ENCODE peak calls at places on chromosome 16, in eight cellular contexts. One of them, this sample, is unnamed.

GRCh38 chr16:78684040-78684611 is 584.7 kb downstream of the WWOX start:
- DNase-seq in dermis blood vessel endothelial cell: no peak
- DNase-seq in HFFc6: peak; percentile 39
- DNase-seq in stimulated activated CD4-positive, alpha-beta T cell treated with anti-CD3 and anti-CD28 coated beads, Interleukin-1b, Interleukin-23, amount 100 ng/mL, for 1 hour: no peak
- DNase-seq in activated CD4-positive, CD25-positive, alpha-beta regulatory T cell treated with anti-CD3 and anti-CD28 coated beads, Interleukin-2, amount 50 U/mL, for 16 hours: no peak
- DNase-seq in T-helper 1 cell: no peak
- DNase-seq in RCC 7860: peak; percentile 33
- DNase-seq in NCI-H2081: no peak
- DNase-seq in this sample: no peak

GRCh38 chr16:2855536-2855935 is 2.4 kb downstream of the PRSS22 start:
- DNase-seq in RCC 7860: no peak
- DNase-seq in NCI-H2081: no peak
- DNase-seq in dermis blood vessel endothelial cell: no peak
- DNase-seq in T-helper 1 cell: no peak
- DNase-seq in stimulated activated CD4-positive, alpha-beta T cell treated with anti-CD3 and anti-CD28 coated beads, Interleukin-1b, Interleukin-23, amount 100 ng/mL, for 1 hour: no peak
- DNase-seq in HFFc6: no peak
- DNase-seq in activated CD4-positive, CD25-positive, alpha-beta regulatory T cell treated with anti-CD3 and anti-CD28 coated beads, Interleukin-2, amount 50 U/mL, for 16 hours: no peak
- DNase-seq in this sample: no peak

GRCh38 chr16:73615256-73615655 is 567.3 kb upstream of the ZFHX3 start:
- DNase-seq in RCC 7860: no peak
- DNase-seq in stimulated activated CD4-positive, alpha-beta T cell treated with anti-CD3 and anti-CD28 coated beads, Interleukin-1b, Interleukin-23, amount 100 ng/mL, for 1 hour: no peak
- DNase-seq in T-helper 1 cell: no peak
- DNase-seq in dermis blood vessel endothelial cell: no peak
- DNase-seq in HFFc6: no peak
- DNase-seq in activated CD4-positive, CD25-positive, alpha-beta regulatory T cell treated with anti-CD3 and anti-CD28 coated beads, Interleukin-2, amount 50 U/mL, for 16 hours: no peak
- DNase-seq in NCI-H2081: no peak
- DNase-seq in this sample: no peak

GRCh38 chr16:46482895-46483294 is 138.3 kb downstream of the SHCBP1 start:
- DNase-seq in NCI-H2081: no peak
- DNase-seq in activated CD4-positive, CD25-positive, alpha-beta regulatory T cell treated with anti-CD3 and anti-CD28 coated beads, Interleukin-2, amount 50 U/mL, for 16 hours: no peak
- DNase-seq in dermis blood vessel endothelial cell: no peak
- DNase-seq in stimulated activated CD4-positive, alpha-beta T cell treated with anti-CD3 and anti-CD28 coated beads, Interleukin-1b, Interleukin-23, amount 100 ng/mL, for 1 hour: no peak
- DNase-seq in RCC 7860: no peak
- DNase-seq in HFFc6: no peak
- DNase-seq in T-helper 1 cell: no peak
- DNase-seq in this sample: no peak

GRCh38 chr16:19210968-19211367 is 42.9 kb downstream of the SYT17 start:
- DNase-seq in T-helper 1 cell: no peak
- DNase-seq in HFFc6: no peak
- DNase-seq in NCI-H2081: no peak
- DNase-seq in stimulated activated CD4-positive, alpha-beta T cell treated with anti-CD3 and anti-CD28 coated beads, Interleukin-1b, Interleukin-23, amount 100 ng/mL, for 1 hour: no peak
- DNase-seq in dermis blood vessel endothelial cell: no peak
- DNase-seq in RCC 7860: no peak
- DNase-seq in activated CD4-positive, CD25-positive, alpha-beta regulatory T cell treated with anti-CD3 and anti-CD28 coated beads, Interleukin-2, amount 50 U/mL, for 16 hours: no peak
- DNase-seq in this sample: no peak

GRCh38 chr16:46689492-46690280 is at the start of gene ORC6:
- DNase-seq in activated CD4-positive, CD25-positive, alpha-beta regulatory T cell treated with anti-CD3 and anti-CD28 coated beads, Interleukin-2, amount 50 U/mL, for 16 hours: peak; percentile 96
- DNase-seq in NCI-H2081: peak; percentile 93
- DNase-seq in stimulated activated CD4-positive, alpha-beta T cell treated with anti-CD3 and anti-CD28 coated beads, Interleukin-1b, Interleukin-23, amount 100 ng/mL, for 1 hour: peak; percentile 95
- DNase-seq in RCC 7860: peak; percentile 88
- DNase-seq in T-helper 1 cell: peak; percentile 93
- DNase-seq in HFFc6: peak; percentile 96
- DNase-seq in dermis blood vessel endothelial cell: peak; percentile 97
- DNase-seq in this sample: peak; percentile 37

GRCh38 chr16:73601911-73602310 is 554.0 kb upstream of the ZFHX3 start:
- DNase-seq in RCC 7860: no peak
- DNase-seq in HFFc6: no peak
- DNase-seq in T-helper 1 cell: no peak
- DNase-seq in activated CD4-positive, CD25-positive, alpha-beta regulatory T cell treated with anti-CD3 and anti-CD28 coated beads, Interleukin-2, amount 50 U/mL, for 16 hours: no peak
- DNase-seq in dermis blood vessel endothelial cell: no peak
- DNase-seq in NCI-H2081: no peak
- DNase-seq in stimulated activated CD4-positive, alpha-beta T cell treated with anti-CD3 and anti-CD28 coated beads, Interleukin-1b, Interleukin-23, amount 100 ng/mL, for 1 hour: no peak
- DNase-seq in this sample: no peak

GRCh38 chr16:30561212-30561816 is 3.1 kb upstream of the ZNF764 start:
- DNase-seq in HFFc6: no peak
- DNase-seq in RCC 7860: no peak
- DNase-seq in activated CD4-positive, CD25-positive, alpha-beta regulatory T cell treated with anti-CD3 and anti-CD28 coated beads, Interleukin-2, amount 50 U/mL, for 16 hours: no peak
- DNase-seq in dermis blood vessel endothelial cell: peak; percentile 53
- DNase-seq in T-helper 1 cell: no peak
- DNase-seq in stimulated activated CD4-positive, alpha-beta T cell treated with anti-CD3 and anti-CD28 coated beads, Interleukin-1b, Interleukin-23, amount 100 ng/mL, for 1 hour: no peak
- DNase-seq in NCI-H2081: no peak
- DNase-seq in this sample: no peak

GRCh38 chr16:72247821-72248253 is 75.9 kb upstream of the PMFBP1 start:
- DNase-seq in HFFc6: peak; percentile 8
- DNase-seq in stimulated activated CD4-positive, alpha-beta T cell treated with anti-CD3 and anti-CD28 coated beads, Interleukin-1b, Interleukin-23, amount 100 ng/mL, for 1 hour: no peak
- DNase-seq in T-helper 1 cell: no peak
- DNase-seq in activated CD4-positive, CD25-positive, alpha-beta regulatory T cell treated with anti-CD3 and anti-CD28 coated beads, Interleukin-2, amount 50 U/mL, for 16 hours: no peak
- DNase-seq in NCI-H2081: no peak
- DNase-seq in dermis blood vessel endothelial cell: peak; percentile 70
- DNase-seq in RCC 7860: no peak
- DNase-seq in this sample: no peak

GRCh38 chr16:85451646-85452363 is 161.3 kb upstream of the GSE1 start:
- DNase-seq in NCI-H2081: peak; percentile 75
- DNase-seq in dermis blood vessel endothelial cell: no peak
- DNase-seq in activated CD4-positive, CD25-positive, alpha-beta regulatory T cell treated with anti-CD3 and anti-CD28 coated beads, Interleukin-2, amount 50 U/mL, for 16 hours: no peak
- DNase-seq in stimulated activated CD4-positive, alpha-beta T cell treated with anti-CD3 and anti-CD28 coated beads, Interleukin-1b, Interleukin-23, amount 100 ng/mL, for 1 hour: no peak
- DNase-seq in T-helper 1 cell: no peak
- DNase-seq in RCC 7860: no peak
- DNase-seq in HFFc6: no peak
- DNase-seq in this sample: no peak

GRCh38 chr16:61323456-61323855 is 712.8 kb downstream of the CDH8 start:
- DNase-seq in HFFc6: no peak
- DNase-seq in RCC 7860: no peak
- DNase-seq in T-helper 1 cell: no peak
- DNase-seq in dermis blood vessel endothelial cell: no peak
- DNase-seq in stimulated activated CD4-positive, alpha-beta T cell treated with anti-CD3 and anti-CD28 coated beads, Interleukin-1b, Interleukin-23, amount 100 ng/mL, for 1 hour: no peak
- DNase-seq in NCI-H2081: no peak
- DNase-seq in activated CD4-positive, CD25-positive, alpha-beta regulatory T cell treated with anti-CD3 and anti-CD28 coated beads, Interleukin-2, amount 50 U/mL, for 16 hours: no peak
- DNase-seq in this sample: no peak

GRCh38 chr16:57265850-57266530 is 18.5 kb downstream of the PLLP start:
- DNase-seq in HFFc6: no peak
- DNase-seq in T-helper 1 cell: no peak
- DNase-seq in dermis blood vessel endothelial cell: peak; percentile 83
- DNase-seq in RCC 7860: peak; percentile 79
- DNase-seq in stimulated activated CD4-positive, alpha-beta T cell treated with anti-CD3 and anti-CD28 coated beads, Interleukin-1b, Interleukin-23, amount 100 ng/mL, for 1 hour: no peak
- DNase-seq in NCI-H2081: no peak
- DNase-seq in activated CD4-positive, CD25-positive, alpha-beta regulatory T cell treated with anti-CD3 and anti-CD28 coated beads, Interleukin-2, amount 50 U/mL, for 16 hours: no peak
- DNase-seq in this sample: no peak

GRCh38 chr16:53967172-53967571 is 263.2 kb downstream of the FTO start:
- DNase-seq in dermis blood vessel endothelial cell: no peak
- DNase-seq in activated CD4-positive, CD25-positive, alpha-beta regulatory T cell treated with anti-CD3 and anti-CD28 coated beads, Interleukin-2, amount 50 U/mL, for 16 hours: no peak
- DNase-seq in T-helper 1 cell: no peak
- DNase-seq in stimulated activated CD4-positive, alpha-beta T cell treated with anti-CD3 and anti-CD28 coated beads, Interleukin-1b, Interleukin-23, amount 100 ng/mL, for 1 hour: no peak
- DNase-seq in RCC 7860: no peak
- DNase-seq in HFFc6: no peak
- DNase-seq in NCI-H2081: no peak
- DNase-seq in this sample: no peak

GRCh38 chr16:79997257-79997656 is 396.7 kb upstream of the MAF start:
- DNase-seq in T-helper 1 cell: no peak
- DNase-seq in HFFc6: peak; percentile 17
- DNase-seq in RCC 7860: no peak
- DNase-seq in dermis blood vessel endothelial cell: peak; percentile 7
- DNase-seq in NCI-H2081: no peak
- DNase-seq in activated CD4-positive, CD25-positive, alpha-beta regulatory T cell treated with anti-CD3 and anti-CD28 coated beads, Interleukin-2, amount 50 U/mL, for 16 hours: no peak
- DNase-seq in stimulated activated CD4-positive, alpha-beta T cell treated with anti-CD3 and anti-CD28 coated beads, Interleukin-1b, Interleukin-23, amount 100 ng/mL, for 1 hour: no peak
- DNase-seq in this sample: no peak

GRCh38 chr16:3570420-3571062 is 6.7 kb downstream of the NLRC3 start:
- DNase-seq in RCC 7860: peak; percentile 58
- DNase-seq in NCI-H2081: no peak
- DNase-seq in activated CD4-positive, CD25-positive, alpha-beta regulatory T cell treated with anti-CD3 and anti-CD28 coated beads, Interleukin-2, amount 50 U/mL, for 16 hours: no peak
- DNase-seq in HFFc6: no peak
- DNase-seq in stimulated activated CD4-positive, alpha-beta T cell treated with anti-CD3 and anti-CD28 coated beads, Interleukin-1b, Interleukin-23, amount 100 ng/mL, for 1 hour: no peak
- DNase-seq in T-helper 1 cell: no peak
- DNase-seq in dermis blood vessel endothelial cell: no peak
- DNase-seq in this sample: no peak

GRCh38 chr16:55835578-55835977 is 2.7 kb upstream of the CES1 start:
- DNase-seq in NCI-H2081: no peak
- DNase-seq in stimulated activated CD4-positive, alpha-beta T cell treated with anti-CD3 and anti-CD28 coated beads, Interleukin-1b, Interleukin-23, amount 100 ng/mL, for 1 hour: no peak
- DNase-seq in T-helper 1 cell: no peak
- DNase-seq in activated CD4-positive, CD25-positive, alpha-beta regulatory T cell treated with anti-CD3 and anti-CD28 coated beads, Interleukin-2, amount 50 U/mL, for 16 hours: no peak
- DNase-seq in HFFc6: no peak
- DNase-seq in dermis blood vessel endothelial cell: no peak
- DNase-seq in RCC 7860: no peak
- DNase-seq in this sample: no peak

GRCh38 chr16:15057755-15058417 is 2.0 kb upstream of the NTAN1 start:
- DNase-seq in stimulated activated CD4-positive, alpha-beta T cell treated with anti-CD3 and anti-CD28 coated beads, Interleukin-1b, Interleukin-23, amount 100 ng/mL, for 1 hour: no peak
- DNase-seq in HFFc6: no peak
- DNase-seq in NCI-H2081: no peak
- DNase-seq in T-helper 1 cell: no peak
- DNase-seq in dermis blood vessel endothelial cell: no peak
- DNase-seq in activated CD4-positive, CD25-positive, alpha-beta regulatory T cell treated with anti-CD3 and anti-CD28 coated beads, Interleukin-2, amount 50 U/mL, for 16 hours: no peak
- DNase-seq in RCC 7860: no peak
- DNase-seq in this sample: no peak

GRCh38 chr16:15033309-15033707 is 22.6 kb downstream of the NTAN1 start:
- DNase-seq in dermis blood vessel endothelial cell: peak; percentile 50
- DNase-seq in HFFc6: no peak
- DNase-seq in RCC 7860: no peak
- DNase-seq in NCI-H2081: no peak
- DNase-seq in stimulated activated CD4-positive, alpha-beta T cell treated with anti-CD3 and anti-CD28 coated beads, Interleukin-1b, Interleukin-23, amount 100 ng/mL, for 1 hour: no peak
- DNase-seq in T-helper 1 cell: no peak
- DNase-seq in activated CD4-positive, CD25-positive, alpha-beta regulatory T cell treated with anti-CD3 and anti-CD28 coated beads, Interleukin-2, amount 50 U/mL, for 16 hours: no peak
- DNase-seq in this sample: no peak

GRCh38 chr16:10806698-10807097 is 11.9 kb downstream of the TVP23A start:
- DNase-seq in stimulated activated CD4-positive, alpha-beta T cell treated with anti-CD3 and anti-CD28 coated beads, Interleukin-1b, Interleukin-23, amount 100 ng/mL, for 1 hour: no peak
- DNase-seq in dermis blood vessel endothelial cell: no peak
- DNase-seq in NCI-H2081: no peak
- DNase-seq in RCC 7860: no peak
- DNase-seq in activated CD4-positive, CD25-positive, alpha-beta regulatory T cell treated with anti-CD3 and anti-CD28 coated beads, Interleukin-2, amount 50 U/mL, for 16 hours: no peak
- DNase-seq in HFFc6: no peak
- DNase-seq in T-helper 1 cell: no peak
- DNase-seq in this sample: no peak

GRCh38 chr16:89905511-89906140 is 13.0 kb upstream of the MC1R start:
- DNase-seq in dermis blood vessel endothelial cell: no peak
- DNase-seq in NCI-H2081: no peak
- DNase-seq in stimulated activated CD4-positive, alpha-beta T cell treated with anti-CD3 and anti-CD28 coated beads, Interleukin-1b, Interleukin-23, amount 100 ng/mL, for 1 hour: no peak
- DNase-seq in T-helper 1 cell: no peak
- DNase-seq in RCC 7860: no peak
- DNase-seq in activated CD4-positive, CD25-positive, alpha-beta regulatory T cell treated with anti-CD3 and anti-CD28 coated beads, Interleukin-2, amount 50 U/mL, for 16 hours: no peak
- DNase-seq in HFFc6: no peak
- DNase-seq in this sample: no peak

GRCh38 chr16:65779196-65779595 is 587.3 kb upstream of the CDH5 start:
- DNase-seq in HFFc6: no peak
- DNase-seq in T-helper 1 cell: no peak
- DNase-seq in NCI-H2081: no peak
- DNase-seq in RCC 7860: no peak
- DNase-seq in activated CD4-positive, CD25-positive, alpha-beta regulatory T cell treated with anti-CD3 and anti-CD28 coated beads, Interleukin-2, amount 50 U/mL, for 16 hours: no peak
- DNase-seq in dermis blood vessel endothelial cell: no peak
- DNase-seq in stimulated activated CD4-positive, alpha-beta T cell treated with anti-CD3 and anti-CD28 coated beads, Interleukin-1b, Interleukin-23, amount 100 ng/mL, for 1 hour: no peak
- DNase-seq in this sample: no peak

GRCh38 chr16:5017678-5017969 is 16.1 kb downstream of the NAGPA start:
- DNase-seq in activated CD4-positive, CD25-positive, alpha-beta regulatory T cell treated with anti-CD3 and anti-CD28 coated beads, Interleukin-2, amount 50 U/mL, for 16 hours: no peak
- DNase-seq in RCC 7860: no peak
- DNase-seq in NCI-H2081: no peak
- DNase-seq in T-helper 1 cell: no peak
- DNase-seq in dermis blood vessel endothelial cell: no peak
- DNase-seq in stimulated activated CD4-positive, alpha-beta T cell treated with anti-CD3 and anti-CD28 coated beads, Interleukin-1b, Interleukin-23, amount 100 ng/mL, for 1 hour: no peak
- DNase-seq in HFFc6: no peak
- DNase-seq in this sample: no peak